ENCODE peak calls at places on chromosomes 2 and 18, in four cellular contexts. One of them, this sample, is unnamed.
A peak's percentile ranks its signal among the peaks of the same experiment; 100 is the strongest.

GRCh38 chr18:9047715-9048114 is 54.8 kb upstream of the NDUFV2 start:
- DNase-seq in GM23248: no peak
- DNase-seq in neural progenitor cell: no peak
- DNase-seq in PC-3: no peak
- DNase-seq in this sample: no peak

GRCh38 chr2:199841409-199841808 is 9.6 kb downstream of the FTCDNL1 start:
- DNase-seq in PC-3: peak; percentile 67
- DNase-seq in neural progenitor cell: no peak
- DNase-seq in GM23248: no peak
- DNase-seq in this sample: no peak

GRCh38 chr2:88227446-88227845 is 57.3 kb downstream of the THNSL2 start:
- DNase-seq in GM23248: peak; percentile 31
- DNase-seq in neural progenitor cell: peak; percentile 26
- DNase-seq in PC-3: no peak
- DNase-seq in this sample: no peak

GRCh38 chr18:48803951-48804855 is 146.6 kb downstream of the SMAD7 start:
- DNase-seq in neural progenitor cell: no peak
- DNase-seq in GM23248: no peak
- DNase-seq in PC-3: no peak
- DNase-seq in this sample: no peak

GRCh38 chr18:58132595-58133191 is 88.7 kb downstream of the NEDD4L start:
- DNase-seq in neural progenitor cell: no peak
- DNase-seq in GM23248: no peak
- DNase-seq in PC-3: no peak
- DNase-seq in this sample: no peak

GRCh38 chr2:121603185-121603584 is 46.1 kb downstream of the CLASP1 start:
- DNase-seq in GM23248: no peak
- DNase-seq in neural progenitor cell: no peak
- DNase-seq in PC-3: no peak
- DNase-seq in this sample: no peak

GRCh38 chr18:58682429-58683069 is 11.3 kb downstream of the MALT1 start:
- DNase-seq in PC-3: peak; percentile 84
- DNase-seq in neural progenitor cell: no peak
- DNase-seq in GM23248: peak; percentile 67
- DNase-seq in this sample: peak; percentile 73

GRCh38 chr18:76822510-76823165 is at the start of gene ZNF236:
- DNase-seq in neural progenitor cell: peak; percentile 93
- DNase-seq in PC-3: peak; percentile 67
- DNase-seq in GM23248: peak; percentile 89
- DNase-seq in this sample: peak; percentile 93

GRCh38 chr18:51617572-51618260 is 420.2 kb upstream of the MEX3C start:
- DNase-seq in GM23248: no peak
- DNase-seq in neural progenitor cell: no peak
- DNase-seq in PC-3: peak; percentile 10
- DNase-seq in this sample: no peak

GRCh38 chr2:223008162-223008561 is 43.8 kb upstream of the KCNE4 start:
- DNase-seq in PC-3: no peak
- DNase-seq in neural progenitor cell: no peak
- DNase-seq in GM23248: peak; percentile 30
- DNase-seq in this sample: peak; percentile 24

GRCh38 chr18:28922936-28923335 is 746.0 kb upstream of the CDH2 start:
- DNase-seq in PC-3: no peak
- DNase-seq in neural progenitor cell: no peak
- DNase-seq in GM23248: no peak
- DNase-seq in this sample: no peak

GRCh38 chr2:166068981-166069380 is 58.8 kb downstream of the SCN1A start:
- DNase-seq in GM23248: peak; percentile 11
- DNase-seq in neural progenitor cell: no peak
- DNase-seq in PC-3: no peak
- DNase-seq in this sample: no peak

GRCh38 chr18:6885992-6886823 is 156.7 kb downstream of the ARHGAP28 start:
- DNase-seq in neural progenitor cell: peak; percentile 83
- DNase-seq in PC-3: peak; percentile 73
- DNase-seq in GM23248: peak; percentile 72
- DNase-seq in this sample: peak; percentile 86

GRCh38 chr2:3198119-3198518 is 179.5 kb downstream of the EIPR1 start:
- DNase-seq in PC-3: no peak
- DNase-seq in GM23248: no peak
- DNase-seq in neural progenitor cell: peak; percentile 80
- DNase-seq in this sample: no peak

GRCh38 chr2:127906206-127906926 is 20.6 kb upstream of the AMMECR1L start:
- DNase-seq in PC-3: no peak
- DNase-seq in neural progenitor cell: no peak
- DNase-seq in GM23248: peak; percentile 9
- DNase-seq in this sample: no peak

GRCh38 chr2:127911737-127912136 is 26.0 kb upstream of the AMMECR1L start:
- DNase-seq in PC-3: no peak
- DNase-seq in neural progenitor cell: no peak
- DNase-seq in GM23248: no peak
- DNase-seq in this sample: no peak

GRCh38 chr2:127910415-127910814 is 24.7 kb upstream of the AMMECR1L start:
- DNase-seq in GM23248: no peak
- DNase-seq in PC-3: no peak
- DNase-seq in neural progenitor cell: no peak
- DNase-seq in this sample: no peak

GRCh38 chr2:127913808-127914457 is 28.2 kb upstream of the AMMECR1L start:
- DNase-seq in GM23248: no peak
- DNase-seq in PC-3: peak; percentile 98
- DNase-seq in neural progenitor cell: no peak
- DNase-seq in this sample: no peak

DNA sequence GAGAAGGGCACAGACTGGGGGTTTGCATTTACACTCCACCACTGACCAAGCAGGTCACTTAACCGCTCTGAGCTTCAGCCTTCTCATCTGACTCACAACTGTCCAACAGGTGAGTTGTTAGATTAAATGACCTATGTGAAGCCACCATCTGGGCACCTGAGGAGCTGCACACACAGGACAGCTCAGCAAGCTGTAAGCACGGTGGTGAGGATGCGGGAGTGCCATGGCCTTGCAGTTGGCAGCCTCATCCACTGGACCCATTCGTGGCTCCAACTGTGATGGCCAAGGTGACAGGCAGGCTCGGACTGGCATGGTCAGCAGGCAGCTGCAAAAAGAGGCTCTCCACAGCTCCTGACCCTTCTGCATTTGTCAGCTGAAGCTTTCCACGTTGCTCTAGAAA is 23.3 kb upstream of the AMMECR1L start:
- DNase-seq in neural progenitor cell: no peak
- DNase-seq in PC-3: peak; percentile 56
- DNase-seq in GM23248: no peak
- DNase-seq in this sample: no peak
- H3K4me2 ChIP-seq in neural progenitor cell: no peak overlapping the region
- H3K4me2 ChIP-seq in PC-3: no peak overlapping the region
- H3K4me2 ChIP-seq in GM23248: no peak overlapping the region
- H3K4me2 ChIP-seq in this sample: no peak overlapping the region

DNA sequence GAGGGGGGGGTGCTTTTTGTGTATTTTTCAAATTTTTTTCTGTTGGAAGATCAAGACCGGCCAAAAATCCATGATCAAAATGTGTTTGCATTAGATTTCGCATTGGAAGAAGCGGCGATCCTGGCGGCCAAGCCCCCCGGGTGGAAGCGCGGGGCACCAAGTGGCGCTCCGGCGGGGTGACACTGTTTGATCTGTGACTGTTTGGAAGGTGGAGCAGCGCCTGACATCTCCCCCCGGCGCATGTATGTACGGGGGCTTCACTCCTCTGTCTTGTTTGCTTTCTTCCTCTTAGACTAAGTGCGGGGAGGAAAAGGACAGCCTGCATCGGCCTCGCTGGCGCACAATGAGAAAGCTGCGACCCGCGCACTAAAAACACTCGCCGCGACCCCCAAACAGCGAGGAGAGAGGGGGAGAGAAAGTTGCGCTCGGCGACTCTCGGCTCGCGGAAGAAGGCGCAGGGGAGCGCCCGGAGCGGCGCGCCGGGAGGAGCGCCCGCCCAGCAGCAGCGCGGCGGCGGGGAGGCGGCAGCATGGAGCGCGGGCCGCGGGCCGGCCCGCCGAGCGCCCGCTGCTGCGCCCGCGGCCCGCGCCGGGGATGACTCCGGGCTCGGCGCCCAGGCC is 515 bp downstream of the TSHZ1 start:
- DNase-seq in PC-3: no peak
- DNase-seq in neural progenitor cell: peak; percentile 59
- DNase-seq in GM23248: peak; percentile 64
- DNase-seq in this sample: peak; percentile 49
- TF ChIP-seq EZH2 in PC-3: no peak
- TF ChIP-seq EZH2 in neural progenitor cell: peak; percentile 68
- TF ChIP-seq EZH2 in GM23248: no peak
- TF ChIP-seq EZH2 in this sample: no peak

DNA sequence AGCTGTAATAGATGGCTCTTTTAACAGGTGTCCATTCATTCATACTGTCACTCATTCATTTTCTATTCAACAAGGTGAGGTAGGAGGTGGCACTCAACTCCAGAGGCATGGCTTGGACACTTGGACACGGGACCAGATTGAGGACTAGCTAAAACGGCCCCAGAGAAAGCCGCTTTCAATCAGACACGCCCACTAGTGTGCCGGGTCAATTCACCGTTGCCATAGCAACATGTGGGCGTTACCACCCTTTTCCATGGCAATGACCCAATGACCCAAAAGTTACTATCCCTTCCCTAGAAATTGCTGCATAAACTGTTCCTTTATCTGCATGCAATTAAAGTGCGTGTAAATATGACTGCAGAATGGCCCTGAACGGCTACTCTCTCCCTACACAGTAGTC is 49.2 kb upstream of the LGALSL start:
- DNase-seq in PC-3: peak; percentile 7
- DNase-seq in neural progenitor cell: peak; percentile 72
- DNase-seq in GM23248: peak; percentile 45
- DNase-seq in this sample: peak; percentile 62
- TF ChIP-seq EZH2phosphoT487 in PC-3: no peak
- TF ChIP-seq EZH2phosphoT487 in neural progenitor cell: no peak
- TF ChIP-seq EZH2phosphoT487 in GM23248: no peak
- TF ChIP-seq EZH2phosphoT487 in this sample: no peak

GRCh38 chr2:150624001-150624401 is 136.5 kb upstream of the RND3 start:
- DNase-seq in neural progenitor cell: no peak
- DNase-seq in PC-3: peak; percentile 50
- DNase-seq in GM23248: no peak
- DNase-seq in this sample: no peak
- H3K4me2 ChIP-seq in neural progenitor cell: no peak overlapping the region
- H3K4me2 ChIP-seq in PC-3: no peak overlapping the region
- H3K4me2 ChIP-seq in GM23248: no peak overlapping the region
- H3K4me2 ChIP-seq in this sample: no peak overlapping the region

This sample was measured in hepatocyte.